ENCODE peak calls at places on chromosomes 7 and 10, in seven cellular contexts. One of them, this sample, is unnamed.

GRCh38 chr7:50202052-50202555 is 102.4 kb upstream of the IKZF1 start:
- DNase-seq in trophoblast cell: no peak
- DNase-seq in IMR-90: no peak
- DNase-seq in H9: no peak
- DNase-seq in neuronal stem cell: no peak
- DNase-seq in mesenchymal stem cell: no peak
- DNase-seq in H1: no peak
- DNase-seq in this sample: peak; percentile 10

GRCh38 chr10:14024349-14025202 is 306.1 kb downstream of the FRMD4A start:
- DNase-seq in H1: no peak
- DNase-seq in H9: no peak
- DNase-seq in mesenchymal stem cell: no peak
- DNase-seq in trophoblast cell: no peak
- DNase-seq in IMR-90: no peak
- DNase-seq in neuronal stem cell: no peak
- DNase-seq in this sample: no peak

GRCh38 chr7:69373171-69374035 is 224.9 kb upstream of the AUTS2 start:
- DNase-seq in H1: no peak
- DNase-seq in H9: no peak
- DNase-seq in neuronal stem cell: no peak
- DNase-seq in trophoblast cell: no peak
- DNase-seq in IMR-90: no peak
- DNase-seq in mesenchymal stem cell: peak; percentile 66
- DNase-seq in this sample: peak; percentile 40

GRCh38 chr7:84412161-84412969 is 217.8 kb upstream of the SEMA3A start:
- DNase-seq in neuronal stem cell: peak; percentile 43
- DNase-seq in H1: no peak
- DNase-seq in IMR-90: peak; percentile 99
- DNase-seq in mesenchymal stem cell: peak; percentile 94
- DNase-seq in H9: no peak
- DNase-seq in trophoblast cell: peak; percentile 36
- DNase-seq in this sample: peak; percentile 29

GRCh38 chr7:5549096-5549896 is 125.7 kb upstream of the TNRC18 start:
- DNase-seq in trophoblast cell: peak; percentile 90
- DNase-seq in H1: no peak
- DNase-seq in neuronal stem cell: no peak
- DNase-seq in mesenchymal stem cell: peak; percentile 78
- DNase-seq in H9: no peak
- DNase-seq in IMR-90: peak; percentile 75
- DNase-seq in this sample: peak; percentile 94

GRCh38 chr10:7432884-7433726 is 22.3 kb upstream of the SFMBT2 start:
- DNase-seq in H1: no peak
- DNase-seq in trophoblast cell: no peak
- DNase-seq in H9: no peak
- DNase-seq in mesenchymal stem cell: no peak
- DNase-seq in neuronal stem cell: no peak
- DNase-seq in IMR-90: no peak
- DNase-seq in this sample: no peak

GRCh38 chr7:80392229-80393169 is 119.4 kb downstream of the GNAT3 start:
- DNase-seq in IMR-90: peak; percentile 60
- DNase-seq in neuronal stem cell: no peak
- DNase-seq in mesenchymal stem cell: peak; percentile 58
- DNase-seq in H1: no peak
- DNase-seq in H9: no peak
- DNase-seq in trophoblast cell: no peak
- DNase-seq in this sample: no peak

GRCh38 chr7:134831862-134832261 is 52.4 kb downstream of the CALD1 start:
- DNase-seq in H1: no peak
- DNase-seq in H9: no peak
- DNase-seq in IMR-90: no peak
- DNase-seq in trophoblast cell: no peak
- DNase-seq in neuronal stem cell: no peak
- DNase-seq in mesenchymal stem cell: no peak
- DNase-seq in this sample: no peak

GRCh38 chr10:99917963-99918825 is 91.6 kb downstream of the DNMBP start:
- DNase-seq in trophoblast cell: peak; percentile 16
- DNase-seq in IMR-90: peak; percentile 59
- DNase-seq in H1: peak; percentile 75
- DNase-seq in neuronal stem cell: peak; percentile 67
- DNase-seq in mesenchymal stem cell: peak; percentile 94
- DNase-seq in H9: peak; percentile 88
- DNase-seq in this sample: peak; percentile 96

GRCh38 chr10:9305018-9305655 is 1250.6 kb downstream of the GATA3 start:
- DNase-seq in mesenchymal stem cell: peak; percentile 39
- DNase-seq in H1: no peak
- DNase-seq in IMR-90: peak; percentile 19
- DNase-seq in neuronal stem cell: peak; percentile 21
- DNase-seq in H9: no peak
- DNase-seq in trophoblast cell: no peak
- DNase-seq in this sample: peak; percentile 31

GRCh38 chr7:27154901-27155815 is 1.3 kb downstream of the HOXA7 start:
- DNase-seq in neuronal stem cell: no peak
- DNase-seq in H9: no peak
- DNase-seq in H1: peak; percentile 53
- DNase-seq in trophoblast cell: no peak
- DNase-seq in mesenchymal stem cell: no peak
- DNase-seq in IMR-90: no peak
- DNase-seq in this sample: no peak

GRCh38 chr7:94344826-94345225 is 49.9 kb upstream of the COL1A2 start:
- DNase-seq in mesenchymal stem cell: peak; percentile 28
- DNase-seq in IMR-90: peak; percentile 61
- DNase-seq in trophoblast cell: no peak
- DNase-seq in neuronal stem cell: no peak
- DNase-seq in H1: no peak
- DNase-seq in H9: no peak
- DNase-seq in this sample: no peak

GRCh38 chr7:44970521-44971051 is 8.2 kb downstream of the MYO1G start:
- DNase-seq in trophoblast cell: no peak
- DNase-seq in H9: no peak
- DNase-seq in IMR-90: no peak
- DNase-seq in mesenchymal stem cell: no peak
- DNase-seq in H1: no peak
- DNase-seq in neuronal stem cell: no peak
- DNase-seq in this sample: no peak

GRCh38 chr10:63841761-63842160 is 320.6 kb downstream of the REEP3 start:
- DNase-seq in H1: no peak
- DNase-seq in neuronal stem cell: no peak
- DNase-seq in IMR-90: no peak
- DNase-seq in H9: no peak
- DNase-seq in trophoblast cell: no peak
- DNase-seq in mesenchymal stem cell: no peak
- DNase-seq in this sample: no peak

GRCh38 chr7:148058092-148058491 is 532.5 kb upstream of the C7orf33 start:
- DNase-seq in mesenchymal stem cell: no peak
- DNase-seq in H9: no peak
- DNase-seq in H1: no peak
- DNase-seq in trophoblast cell: no peak
- DNase-seq in neuronal stem cell: no peak
- DNase-seq in IMR-90: no peak
- DNase-seq in this sample: no peak

GRCh38 chr7:69130421-69130820 is 467.9 kb upstream of the AUTS2 start:
- DNase-seq in mesenchymal stem cell: no peak
- DNase-seq in H1: no peak
- DNase-seq in H9: no peak
- DNase-seq in IMR-90: no peak
- DNase-seq in trophoblast cell: no peak
- DNase-seq in neuronal stem cell: peak; percentile 8
- DNase-seq in this sample: no peak

GRCh38 chr7:93442478-93443224 is 131.9 kb downstream of the CALCR start:
- DNase-seq in trophoblast cell: peak; percentile 10
- DNase-seq in IMR-90: peak; percentile 13
- DNase-seq in H1: peak; percentile 81
- DNase-seq in neuronal stem cell: peak; percentile 1
- DNase-seq in mesenchymal stem cell: peak; percentile 51
- DNase-seq in H9: peak; percentile 60
- DNase-seq in this sample: peak; percentile 71

GRCh38 chr10:109640915-109641314 is 282.4 kb downstream of the XPNPEP1 start:
- DNase-seq in H1: no peak
- DNase-seq in H9: no peak
- DNase-seq in mesenchymal stem cell: no peak
- DNase-seq in trophoblast cell: no peak
- DNase-seq in neuronal stem cell: no peak
- DNase-seq in IMR-90: no peak
- DNase-seq in this sample: no peak

GRCh38 chr7:25894002-25894901 is 257.7 kb upstream of the NFE2L3 start:
- DNase-seq in trophoblast cell: no peak
- DNase-seq in IMR-90: no peak
- DNase-seq in mesenchymal stem cell: no peak
- DNase-seq in neuronal stem cell: no peak
- DNase-seq in H1: peak; percentile 60
- DNase-seq in H9: peak; percentile 75
- DNase-seq in this sample: peak; percentile 92

GRCh38 chr7:130281227-130281626 is 11.7 kb upstream of the CPA4 start:
- DNase-seq in H9: no peak
- DNase-seq in trophoblast cell: no peak
- DNase-seq in IMR-90: peak; percentile 72
- DNase-seq in neuronal stem cell: no peak
- DNase-seq in mesenchymal stem cell: no peak
- DNase-seq in H1: no peak
- DNase-seq in this sample: no peak

GRCh38 chr10:128557149-128557548 is 430.9 kb upstream of the MKI67 start:
- DNase-seq in IMR-90: no peak
- DNase-seq in trophoblast cell: no peak
- DNase-seq in H1: no peak
- DNase-seq in H9: no peak
- DNase-seq in neuronal stem cell: no peak
- DNase-seq in mesenchymal stem cell: no peak
- DNase-seq in this sample: no peak

GRCh38 chr7:92631067-92631829 is 41.1 kb upstream of the FAM133B start:
- DNase-seq in H9: no peak
- DNase-seq in mesenchymal stem cell: no peak
- DNase-seq in IMR-90: no peak
- DNase-seq in H1: no peak
- DNase-seq in neuronal stem cell: no peak
- DNase-seq in trophoblast cell: no peak
- DNase-seq in this sample: no peak

GRCh38 chr7:27183682-27184341 is 1.2 kb downstream of the HOXA11 start:
- DNase-seq in trophoblast cell: no peak
- DNase-seq in neuronal stem cell: no peak
- DNase-seq in H9: peak; percentile 29
- DNase-seq in H1: peak; percentile 49
- DNase-seq in mesenchymal stem cell: peak; percentile 55
- DNase-seq in IMR-90: no peak
- DNase-seq in this sample: no peak

GRCh38 chr7:150914196-150914595 is 61.9 kb downstream of the AOC1 start:
- DNase-seq in trophoblast cell: no peak
- DNase-seq in H9: no peak
- DNase-seq in H1: no peak
- DNase-seq in neuronal stem cell: no peak
- DNase-seq in IMR-90: no peak
- DNase-seq in mesenchymal stem cell: no peak
- DNase-seq in this sample: no peak

GRCh38 chr7:150912427-150912826 is 60.1 kb downstream of the AOC1 start:
- DNase-seq in trophoblast cell: no peak
- DNase-seq in mesenchymal stem cell: no peak
- DNase-seq in IMR-90: no peak
- DNase-seq in neuronal stem cell: no peak
- DNase-seq in H9: no peak
- DNase-seq in H1: no peak
- DNase-seq in this sample: no peak

GRCh38 chr7:150916670-150917069 is 61.5 kb downstream of the KCNH2 start:
- DNase-seq in IMR-90: no peak
- DNase-seq in mesenchymal stem cell: no peak
- DNase-seq in H9: no peak
- DNase-seq in H1: no peak
- DNase-seq in trophoblast cell: no peak
- DNase-seq in neuronal stem cell: no peak
- DNase-seq in this sample: no peak

GRCh38 chr7:150911590-150912267 is 59.4 kb downstream of the AOC1 start:
- DNase-seq in trophoblast cell: no peak
- DNase-seq in H9: no peak
- DNase-seq in neuronal stem cell: no peak
- DNase-seq in mesenchymal stem cell: no peak
- DNase-seq in H1: no peak
- DNase-seq in IMR-90: no peak
- DNase-seq in this sample: no peak

GRCh38 chr7:150914966-150915365 is 62.6 kb downstream of the AOC1 start:
- DNase-seq in trophoblast cell: no peak
- DNase-seq in H1: no peak
- DNase-seq in mesenchymal stem cell: no peak
- DNase-seq in H9: no peak
- DNase-seq in IMR-90: no peak
- DNase-seq in neuronal stem cell: no peak
- DNase-seq in this sample: no peak
- H3K4ac ChIP-seq in trophoblast cell: no peak overlapping the region
- H3K4ac ChIP-seq in H1: no peak overlapping the region
- H3K4ac ChIP-seq in mesenchymal stem cell: no peak overlapping the region
- H3K4ac ChIP-seq in H9: no peak overlapping the region
- H3K4ac ChIP-seq in IMR-90: no peak overlapping the region
- H3K4ac ChIP-seq in neuronal stem cell: no peak overlapping the region
- H3K4ac ChIP-seq in this sample: no peak overlapping the region

DNA sequence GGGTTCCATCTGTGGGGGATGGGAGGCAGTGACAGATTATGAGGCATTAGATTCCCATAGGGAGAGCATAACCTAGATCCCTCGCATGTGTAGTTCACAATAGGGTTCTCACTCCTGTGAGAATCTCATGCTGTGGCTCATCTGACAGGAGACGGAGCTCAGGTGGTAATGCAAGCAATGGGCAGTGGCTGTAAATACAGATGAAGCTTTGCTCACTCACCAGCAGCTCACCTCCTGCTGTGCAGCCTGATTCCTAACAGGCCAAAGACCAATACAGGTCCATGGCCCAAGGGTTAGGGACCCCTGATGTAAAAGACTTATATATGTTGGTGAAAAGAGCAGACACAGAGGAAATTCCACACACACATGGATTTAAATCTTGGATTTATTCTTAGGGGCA is 370.2 kb downstream of the NRG3 start:
- DNase-seq in IMR-90: no peak
- DNase-seq in mesenchymal stem cell: no peak
- DNase-seq in H9: peak; percentile 30
- DNase-seq in H1: peak; percentile 50
- DNase-seq in trophoblast cell: no peak
- DNase-seq in neuronal stem cell: no peak
- DNase-seq in this sample: peak; percentile 65
- H3K4ac ChIP-seq in IMR-90: no peak overlapping the region
- H3K4ac ChIP-seq in mesenchymal stem cell: no peak overlapping the region
- H3K4ac ChIP-seq in H9: no peak overlapping the region
- H3K4ac ChIP-seq in H1: no peak overlapping the region
- H3K4ac ChIP-seq in trophoblast cell: no peak overlapping the region
- H3K4ac ChIP-seq in neuronal stem cell: no peak overlapping the region
- H3K4ac ChIP-seq in this sample: no peak overlapping the region

GRCh38 chr10:3042589-3042988 is 24.8 kb upstream of the PFKP start:
- DNase-seq in trophoblast cell: no peak
- DNase-seq in H1: no peak
- DNase-seq in neuronal stem cell: no peak
- DNase-seq in IMR-90: no peak
- DNase-seq in H9: no peak
- DNase-seq in mesenchymal stem cell: no peak
- DNase-seq in this sample: no peak
- H3K4ac ChIP-seq in trophoblast cell: no peak overlapping the region
- H3K4ac ChIP-seq in H1: no peak overlapping the region
- H3K4ac ChIP-seq in neuronal stem cell: no peak overlapping the region
- H3K4ac ChIP-seq in IMR-90: peak overlapping the region; percentile 29
- H3K4ac ChIP-seq in H9: no peak overlapping the region
- H3K4ac ChIP-seq in mesenchymal stem cell: no peak overlapping the region
- H3K4ac ChIP-seq in this sample: no peak overlapping the region

DNA sequence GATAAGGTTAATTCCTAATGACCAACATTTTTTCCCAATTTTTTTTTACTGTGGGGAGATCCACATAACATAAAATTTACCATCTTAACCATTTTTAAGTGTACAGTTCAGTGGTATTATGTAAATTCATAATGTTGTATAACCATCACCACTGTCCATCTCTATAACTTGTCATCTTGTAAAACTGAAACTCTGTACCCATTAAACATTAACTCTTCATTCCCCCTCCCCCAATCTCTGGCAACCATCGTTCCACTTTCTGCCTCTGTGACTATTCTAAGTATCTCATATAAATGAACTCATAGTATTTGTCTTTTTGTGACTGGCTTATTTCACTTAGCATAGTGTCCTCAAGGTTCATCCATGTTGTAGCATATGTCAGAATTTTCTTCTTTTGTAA is 46.0 kb upstream of the HPS1 start:
- DNase-seq in trophoblast cell: no peak
- DNase-seq in H1: no peak
- DNase-seq in neuronal stem cell: no peak
- DNase-seq in IMR-90: no peak
- DNase-seq in H9: no peak
- DNase-seq in mesenchymal stem cell: no peak
- DNase-seq in this sample: no peak
- H3K4ac ChIP-seq in trophoblast cell: no peak overlapping the region
- H3K4ac ChIP-seq in H1: no peak overlapping the region
- H3K4ac ChIP-seq in neuronal stem cell: no peak overlapping the region
- H3K4ac ChIP-seq in IMR-90: no peak overlapping the region
- H3K4ac ChIP-seq in H9: no peak overlapping the region
- H3K4ac ChIP-seq in mesenchymal stem cell: no peak overlapping the region
- H3K4ac ChIP-seq in this sample: no peak overlapping the region

This sample was measured in mesendoderm.